ENCODE peak calls at places on chromosomes 2 and 18, in five cellular contexts. V, H, D, Y and G are unnamed samples.

GRCh38 chr2:128797092-128797491 is 478.4 kb upstream of the HS6ST1 start:
- DNase-seq in Y (no peak), H (no peak), V (no peak), D (no peak), G (no peak)

GRCh38 chr2:42874838-42875801 is 82.7 kb upstream of the HAAO start:
- DNase-seq in D (no peak), H (peak), V (no peak), Y (no peak), G (no peak)

GRCh38 chr2:29560566-29560965 is 360.8 kb downstream of the ALK start:
- DNase-seq in V (no peak), Y (no peak), H (no peak), D (no peak), G (no peak)

GRCh38 chr2:182078988-182079602 is 93.4 kb downstream of the PPP1R1C start:
- DNase-seq in H (no peak), Y (no peak), D (no peak), V (no peak), G (no peak)

GRCh38 chr2:105934467-105934866 is 189.8 kb downstream of the NCK2 start:
- DNase-seq in H (no peak), Y (no peak), V (no peak), D (no peak), G (no peak)

GRCh38 chr18:58692420-58693185 is 21.3 kb downstream of the MALT1 start:
- DNase-seq in H (no peak), V (no peak), Y (no peak), D (no peak), G (no peak)

GRCh38 chr2:50491541-50492114 is 540.3 kb downstream of the NRXN1 start:
- DNase-seq in Y (peak), H (peak), V (peak), D (peak), G (peak)

GRCh38 chr18:26425148-26425531 is 123.2 kb downstream of the KCTD1 start:
- DNase-seq in D (no peak), Y (no peak), H (no peak), V (peak), G (peak)

GRCh38 chr2:181411105-181411849 is 45.9 kb upstream of the ITGA4 start:
- DNase-seq in H (peak), D (peak), Y (no peak), V (no peak), G (peak)

DNA sequence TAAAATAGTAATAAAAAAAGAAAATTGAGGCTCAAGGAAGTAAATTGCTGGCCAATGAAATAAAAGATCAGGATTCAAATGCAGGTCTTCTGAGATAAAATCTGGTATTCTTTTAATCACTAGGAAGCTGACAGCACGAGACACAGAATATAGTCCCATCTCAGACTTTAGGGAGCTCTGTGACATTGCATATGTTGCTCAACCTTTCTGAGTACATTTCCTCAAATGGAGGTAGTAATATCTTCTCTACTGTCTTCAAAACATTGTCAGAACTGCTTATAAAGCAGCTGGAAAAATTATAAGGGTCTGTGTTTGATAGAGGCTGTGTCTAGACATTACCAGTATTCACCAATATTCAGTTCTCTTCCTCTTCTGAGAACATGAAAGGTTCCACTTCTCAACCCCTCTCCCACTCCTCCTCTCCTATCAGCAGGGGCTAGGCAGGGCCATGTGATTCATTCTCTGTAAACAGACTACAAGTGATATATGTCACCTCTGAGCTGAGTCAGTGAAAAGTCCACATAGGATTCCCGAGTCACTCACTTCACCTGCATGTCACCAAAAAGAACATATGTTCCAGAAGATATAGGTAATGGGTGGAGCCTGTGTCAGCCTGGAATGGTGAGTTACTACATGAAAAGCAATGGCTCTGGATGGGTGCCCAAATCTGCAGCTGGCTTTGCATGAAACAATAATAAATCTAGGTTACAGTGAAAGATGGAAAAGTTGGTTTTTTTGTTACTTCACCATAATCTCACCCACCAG is 7.1 kb downstream of the KCNE4 start:
- DNase-seq in H (no peak), D (no peak), Y (peak), V (no peak), G (peak)
- H3K4me2 ChIP-seq in H (no peak), D (no peak), Y (no peak), V (no peak), G (no peak)

DNA sequence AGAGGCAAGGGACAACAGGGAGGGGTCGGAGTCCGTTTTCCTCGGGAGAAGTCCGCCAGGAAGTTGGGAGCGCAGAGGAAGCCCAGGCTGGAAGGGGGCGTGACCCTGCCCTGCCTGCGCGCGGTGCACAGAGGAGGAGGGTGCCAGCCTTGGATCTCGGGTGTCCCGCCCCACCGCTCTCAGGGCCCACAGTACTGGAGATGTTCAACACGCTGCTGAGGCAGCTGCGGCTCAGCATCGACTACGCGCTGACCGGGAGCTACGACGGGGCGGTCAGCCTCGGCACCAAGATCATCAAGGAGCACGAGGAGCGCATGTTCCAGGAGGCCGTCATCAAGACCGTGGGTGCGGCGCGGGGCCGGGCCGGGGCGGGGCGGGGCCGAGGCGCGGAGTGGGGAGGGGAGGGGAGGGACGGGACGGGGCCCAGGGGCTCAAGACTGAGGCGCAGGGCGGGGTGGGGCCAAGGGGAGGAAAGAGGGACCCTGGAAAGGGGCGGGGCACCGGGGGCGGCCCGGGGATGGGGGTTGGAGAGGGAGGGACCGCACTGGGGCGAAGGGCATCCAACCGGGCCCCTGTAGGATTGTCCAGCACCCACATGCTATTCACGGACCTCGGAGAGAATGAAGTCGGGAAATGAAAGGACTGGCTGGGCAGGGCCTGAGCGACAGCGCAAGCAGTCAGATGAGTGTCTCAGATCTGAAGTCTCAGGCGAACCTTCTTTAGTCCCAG is 36.6 kb downstream of the POMC start:
- DNase-seq in Y (no peak), V (peak), D (peak), H (peak), G (no peak)
- TF ChIP-seq EZH2 in Y (no peak), V (no peak), D (no peak), H (no peak), G (no peak)

GRCh38 chr2:2834530-2835254 is 503.6 kb upstream of the MYT1L start:
- DNase-seq in D (no peak), H (no peak), Y (no peak), V (no peak), G (no peak)
- H3K4me2 ChIP-seq in D (no peak), H (no peak), Y (no peak), V (no peak), G (no peak)

GRCh38 chr2:174343343-174343637 is 8.5 kb downstream of the SP9 start:
- DNase-seq in D (peak), Y (no peak), V (no peak), H (no peak), G (no peak)

GRCh38 chr2:174342600-174343342 is 8.0 kb downstream of the SP9 start:
- DNase-seq in Y (no peak), D (peak), V (peak), H (peak), G (no peak)

GRCh38 chr2:174341995-174342571 is 7.3 kb downstream of the SP9 start:
- DNase-seq in Y (no peak), D (peak), V (peak), H (peak), G (no peak)

GRCh38 chr2:174344716-174345472 is 10.1 kb downstream of the SP9 start:
- DNase-seq in Y (peak), V (peak), D (peak), H (peak), G (peak)

DNA sequence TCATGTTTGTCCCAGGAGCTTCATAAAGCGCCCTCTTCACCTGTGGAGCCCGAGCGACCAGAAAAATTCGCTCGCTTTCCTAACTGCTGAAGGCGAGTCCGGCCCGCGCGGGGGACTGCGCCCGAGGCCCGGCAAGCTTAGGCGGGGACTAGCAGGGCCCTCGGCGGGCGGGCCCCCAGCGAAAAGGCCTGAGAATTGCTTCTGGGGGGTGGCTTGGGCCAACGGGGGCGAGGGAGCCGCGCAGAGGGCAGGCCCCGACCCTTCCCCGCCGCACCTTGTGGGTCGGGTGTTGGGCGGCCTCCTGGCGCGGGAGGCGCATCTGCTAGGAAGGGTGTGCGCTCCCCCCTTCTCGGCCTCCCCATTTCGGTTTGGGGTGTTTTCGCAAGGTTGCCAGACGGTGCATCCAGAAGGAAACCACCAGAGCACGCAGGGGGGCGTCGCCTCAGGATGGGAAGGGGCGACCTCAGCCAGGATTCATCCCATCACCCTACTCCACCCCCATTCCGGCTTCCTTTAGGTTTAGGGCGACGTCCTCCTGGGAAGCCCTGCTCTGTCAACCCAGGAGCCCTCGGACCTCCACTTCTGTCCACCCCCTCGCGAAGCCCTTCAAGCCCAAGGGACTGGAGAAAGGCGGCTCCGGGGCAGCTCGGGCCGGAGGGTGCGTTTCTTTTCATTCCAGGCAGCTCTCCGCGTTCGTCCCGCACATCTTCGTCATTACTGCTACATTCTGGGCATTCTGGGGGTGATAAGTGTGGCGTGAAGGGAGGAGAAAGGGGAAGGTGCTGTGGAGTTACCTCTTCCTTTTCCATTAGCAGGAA is 9.1 kb downstream of the SP9 start:
- DNase-seq in V (no peak), Y (no peak), D (peak), H (peak), G (no peak)
- TF ChIP-seq EZH2 in V (no peak), Y (peak), D (peak), H (peak), G (peak)

GRCh38 chr2:110097506-110098220 is 18.0 kb downstream of the MALL start:
- DNase-seq in Y (no peak), V (no peak), D (no peak), H (peak), G (no peak)
- H3K4me2 ChIP-seq in Y (no peak), V (no peak), D (no peak), H (no peak), G (no peak)

GRCh38 chr2:150109028-150109427 is 378.4 kb downstream of the RND3 start:
- DNase-seq in D (no peak), V (no peak), Y (no peak), H (no peak), G (no peak)
- TF ChIP-seq EZH2 in D (no peak), V (no peak), Y (no peak), H (no peak), G (no peak)

GRCh38 chr2:206390181-206390580 is 53.2 kb upstream of the ADAM23 start:
- DNase-seq in D (no peak), Y (no peak), V (peak), H (no peak), G (no peak)

GRCh38 chr2:206389164-206389563 is 54.2 kb upstream of the ADAM23 start:
- DNase-seq in D (no peak), Y (no peak), H (no peak), V (no peak), G (no peak)

GRCh38 chr2:206396216-206396615 is 47.1 kb upstream of the ADAM23 start:
- DNase-seq in D (no peak), V (no peak), Y (no peak), H (peak), G (no peak)

GRCh38 chr2:206392118-206392517 is 51.2 kb upstream of the ADAM23 start:
- DNase-seq in H (peak), D (peak), Y (peak), V (peak), G (peak)
- H3K4me2 ChIP-seq in H (no peak), D (no peak), Y (no peak), V (no peak), G (no peak)